ENCODE peak calls at places on chromosomes 1 and 21, in five cellular contexts. B is adipocyte; E is C1 segment of cervical spinal cord; C is stimulated activated CD4-positive, alpha-beta T cell treated with anti-CD3 and anti-CD28 coated beads, Interleukin-15, amount 100 ng/mL, for 24 hours; K is amniotic stem cell. H is an unnamed sample.

GRCh38 chr1:29793101-29793546 is 556.8 kb downstream of the PTPRU start:
- DNase-seq in B (peak), E (peak), C (peak), K (peak), H (peak)

GRCh38 chr21:35179990-35180557 is 131.0 kb upstream of the RUNX1 start:
- DNase-seq in B (peak), E (no peak), C (no peak), K (no peak), H (no peak)

GRCh38 chr1:89085781-89086180 is 20.8 kb upstream of the GBP1 start:
- DNase-seq in B (peak), E (no peak), C (no peak), K (no peak), H (no peak)

GRCh38 chr1:30299393-30299792 is 424.0 kb downstream of the MATN1 start:
- DNase-seq in B (no peak), E (no peak), C (no peak), K (no peak), H (no peak)

GRCh38 chr1:43038232-43038929 is 79.7 kb upstream of the SLC2A1 start:
- DNase-seq in B (no peak), E (no peak), C (no peak), K (no peak), H (no peak)

GRCh38 chr1:67997746-67998145 is 52.7 kb downstream of the DIRAS3 start:
- DNase-seq in B (no peak), E (no peak), C (no peak), K (no peak), H (no peak)

GRCh38 chr1:39898648-39899603 is 2.8 kb downstream of the MYCL start:
- DNase-seq in B (peak), E (no peak), C (peak), K (no peak), H (no peak)

GRCh38 chr1:226064168-226064815 is 1.8 kb downstream of the H3-3A start:
- DNase-seq in B (peak), E (no peak), C (peak), K (no peak), H (no peak)

GRCh38 chr1:247487057-247487456 is 29.2 kb upstream of the OR2B11 start:
- DNase-seq in B (peak), E (no peak), C (peak), K (no peak), H (no peak)

GRCh38 chr1:184660462-184661191 is 94.0 kb downstream of the EDEM3 start:
- DNase-seq in B (peak), E (no peak), C (no peak), K (no peak), H (no peak)

GRCh38 chr21:32918467-32919140 is 107.1 kb upstream of the OLIG2 start:
- DNase-seq in B (no peak), E (no peak), C (no peak), K (no peak), H (no peak)

GRCh38 chr1:96478228-96478627 is 243.4 kb upstream of the PTBP2 start:
- DNase-seq in B (no peak), E (no peak), C (no peak), K (no peak), H (no peak)

GRCh38 chr1:6795661-6796060 is 10.4 kb downstream of the CAMTA1 start:
- DNase-seq in B (peak), E (no peak), C (no peak), K (no peak), H (no peak)